ENCODE peak calls at places on chromosome X, in four cellular contexts. G is HCT116, I is AG10803, V is neural progenitor cell. A is an unnamed sample.

GRCh38 chrX:123217077-123217476 is 33.0 kb downstream of the GRIA3 start:
- DNase-seq in G (no peak), I (peak), V (no peak), A (no peak)

GRCh38 chrX:39313149-39313548 is 511.9 kb downstream of the MID1IP1 start:
- DNase-seq in G (no peak), I (no peak), V (no peak), A (no peak)

GRCh38 chrX:49155243-49155899 is 7.2 kb upstream of the MAGIX start:
- DNase-seq in G (peak), I (peak), V (peak), A (no peak)

GRCh38 chrX:39476596-39476995 is 621.2 kb downstream of the BCOR start:
- DNase-seq in G (no peak), I (peak), V (peak), A (no peak)

GRCh38 chrX:150546711-150547153 is 21.7 kb upstream of the MTM1 start:
- DNase-seq in G (no peak), I (no peak), V (no peak), A (no peak)

GRCh38 chrX:39318497-39319343 is 517.5 kb downstream of the MID1IP1 start:
- DNase-seq in G (no peak), I (no peak), V (no peak), A (no peak)

GRCh38 chrX:55754861-55755294 is 37.3 kb downstream of the RRAGB start:
- DNase-seq in G (no peak), I (no peak), V (no peak), A (no peak)

GRCh38 chrX:103488332-103488731 is 31.0 kb downstream of the RAB40A start:
- DNase-seq in G (peak), I (no peak), V (peak), A (no peak)

GRCh38 chrX:1554469-1555210 is 17.7 kb upstream of the P2RY8 start:
- DNase-seq in G (no peak), I (no peak), V (no peak), A (no peak)

GRCh38 chrX:118974088-118974907 is at the start of gene LONRF3:
- DNase-seq in G (no peak), I (peak), V (peak), A (no peak)

GRCh38 chrX:68488657-68489056 is 10.2 kb upstream of the YIPF6 start:
- DNase-seq in G (no peak), I (no peak), V (no peak), A (no peak)

GRCh38 chrX:49071877-49072711 is 1.7 kb downstream of the PRAF2 start:
- DNase-seq in G (no peak), I (peak), V (no peak), A (no peak)

GRCh38 chrX:70354726-70355125 is 64.8 kb downstream of the KIF4A start:
- DNase-seq in G (no peak), I (no peak), V (no peak), A (no peak)

GRCh38 chrX:134459683-134460004 is 321 bp upstream of the HPRT1 start:
- DNase-seq in G (no peak), I (no peak), V (no peak), A (no peak)

GRCh38 chrX:78759081-78759480 is 11.6 kb downstream of the LPAR4 start:
- DNase-seq in G (no peak), I (no peak), V (no peak), A (no peak)

GRCh38 chrX:48998391-48998790 is 3.7 kb downstream of the GRIPAP1 start:
- DNase-seq in G (no peak), I (no peak), V (no peak), A (no peak)

GRCh38 chrX:74784629-74785028 is 140.6 kb downstream of the NEXMIF start:
- DNase-seq in G (no peak), I (no peak), V (no peak), A (no peak)

GRCh38 chrX:45140812-45141211 is 59.9 kb downstream of the DIPK2B start:
- DNase-seq in G (no peak), I (no peak), V (no peak), A (no peak)

GRCh38 chrX:64097891-64098290 is 107.6 kb downstream of the AMER1 start:
- DNase-seq in G (no peak), I (no peak), V (no peak), A (no peak)
- H3K4me3 ChIP-seq in G (no peak), I (no peak), V (no peak), A (no peak)

DNA sequence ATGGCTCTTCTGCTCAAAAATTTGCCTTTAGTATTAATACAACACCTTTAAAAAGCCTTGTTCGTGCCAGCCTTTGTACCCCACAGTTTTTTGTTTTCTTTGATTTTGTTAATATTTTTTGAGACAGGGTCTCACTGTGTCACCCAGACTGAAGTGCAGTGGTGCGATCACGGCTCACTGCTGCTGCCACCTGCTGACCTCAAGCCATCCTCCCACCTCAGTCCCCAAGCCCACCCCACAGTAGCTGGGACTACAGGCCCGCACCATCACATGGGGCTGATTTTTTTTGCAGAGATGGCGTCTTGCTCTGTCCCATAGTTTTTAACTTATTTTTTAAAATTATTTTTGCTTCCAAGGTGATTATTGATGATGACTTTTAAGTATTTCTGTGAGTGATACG is 134.0 kb downstream of the HTR2C start:
- DNase-seq in G (no peak), I (no peak), V (peak), A (no peak)
- TF ChIP-seq CTCF in G (peak), I (peak), V (peak), A (peak)

GRCh38 chrX:23786268-23786815 is 3.4 kb downstream of the SAT1 start:
- DNase-seq in G (no peak), I (no peak), V (no peak), A (no peak)
- H3K4me3 ChIP-seq in G (no peak), I (no peak), V (no peak), A (no peak)

GRCh38 chrX:153349952-153350351 is 16.0 kb downstream of the ZNF275 start:
- DNase-seq in G (no peak), I (peak), V (no peak), A (no peak)

GRCh38 chrX:153351981-153352380 is 18.0 kb downstream of the ZNF275 start:
- DNase-seq in G (no peak), I (no peak), V (no peak), A (no peak)

GRCh38 chrX:153352858-153353257 is 18.9 kb downstream of the ZNF275 start:
- DNase-seq in G (no peak), I (no peak), V (no peak), A (no peak)

GRCh38 chrX:153357877-153358276 is 23.9 kb downstream of the ZNF275 start:
- DNase-seq in G (no peak), I (no peak), V (no peak), A (no peak)

GRCh38 chrX:153353416-153353815 is 19.5 kb downstream of the ZNF275 start:
- DNase-seq in G (no peak), I (no peak), V (peak), A (no peak)
- TF ChIP-seq CTCF in G (no peak), I (no peak), V (peak), A (no peak)

A was measured in HFF-Myc.